ENCODE peak calls at places on chromosomes 12 and 14, in five cellular contexts. Z, Y, C, O and Q are unnamed samples.

GRCh38 chr12:27351476-27351875 is 18.8 kb downstream of the BMAL2 start:
- DNase-seq in Z (no peak), Y (no peak), C (no peak), O (no peak), Q (no peak)

GRCh38 chr14:105267820-105268548 is 19.7 kb downstream of the BTBD6 start:
- DNase-seq in Z (no peak), Y (no peak), C (peak), O (no peak), Q (no peak)

GRCh38 chr12:24997496-24997895 is 48.6 kb upstream of the BCAT1 start:
- DNase-seq in Z (no peak), Y (peak), C (no peak), O (no peak), Q (no peak)

GRCh38 chr12:127273621-127274020 is 993.3 kb upstream of the TMEM132C start:
- DNase-seq in Z (no peak), Y (peak), C (no peak), O (no peak), Q (no peak)

GRCh38 chr14:101561145-101561896 is at the start of gene DIO3:
- DNase-seq in Z (peak), Y (peak), C (no peak), O (no peak), Q (peak)

GRCh38 chr12:25518512-25518911 is 34.6 kb downstream of the LMNTD1 start:
- DNase-seq in Z (no peak), Y (peak), C (no peak), O (no peak), Q (no peak)

GRCh38 chr12:131786331-131786730 is 41.9 kb upstream of the MMP17 start:
- DNase-seq in Z (no peak), Y (no peak), C (no peak), O (no peak), Q (no peak)

GRCh38 chr14:41873379-41874034 is 266.8 kb downstream of the LRFN5 start:
- DNase-seq in Z (no peak), Y (peak), C (no peak), O (peak), Q (peak)

GRCh38 chr12:55842681-55843429 is at the start of gene MMP19:
- DNase-seq in Z (no peak), Y (peak), C (no peak), O (peak), Q (peak)

GRCh38 chr12:110829308-110829707 is 17.5 kb upstream of the CCDC63 start:
- DNase-seq in Z (no peak), Y (no peak), C (no peak), O (no peak), Q (no peak)

GRCh38 chr12:74382994-74383393 is 154.6 kb upstream of the ATXN7L3B start:
- DNase-seq in Z (no peak), Y (no peak), C (no peak), O (peak), Q (no peak)

GRCh38 chr14:58191763-58192596 is 8.0 kb upstream of the ACTR10 start:
- DNase-seq in Z (no peak), Y (no peak), C (no peak), O (no peak), Q (no peak)

GRCh38 chr12:106522708-106523107 is 60.1 kb upstream of the RFX4 start:
- DNase-seq in Z (no peak), Y (no peak), C (no peak), O (no peak), Q (no peak)

GRCh38 chr14:92930737-92931602 is 8.0 kb downstream of the CHGA start:
- DNase-seq in Z (no peak), Y (peak), C (no peak), O (no peak), Q (no peak)

GRCh38 chr12:113247123-113248045 is 26.1 kb downstream of the TPCN1 start:
- DNase-seq in Z (no peak), Y (peak), C (no peak), O (peak), Q (peak)

GRCh38 chr14:102655154-102655553 is 62.7 kb downstream of the RCOR1 start:
- DNase-seq in Z (no peak), Y (peak), C (no peak), O (peak), Q (peak)

GRCh38 chr14:95039259-95039992 is 117.9 kb downstream of the DICER1 start:
- DNase-seq in Z (no peak), Y (no peak), C (no peak), O (no peak), Q (no peak)

GRCh38 chr12:114018669-114019068 is 52.5 kb upstream of the RBM19 start:
- DNase-seq in Z (no peak), Y (peak), C (no peak), O (no peak), Q (no peak)

GRCh38 chr14:72731252-72732020 is 162.5 kb downstream of the DPF3 start:
- DNase-seq in Z (no peak), Y (no peak), C (no peak), O (no peak), Q (no peak)

GRCh38 chr12:88420460-88420859 is 159.8 kb downstream of the KITLG start:
- DNase-seq in Z (no peak), Y (peak), C (no peak), O (peak), Q (peak)

GRCh38 chr14:74161526-74162158 is 76.9 kb downstream of the LIN52 start:
- DNase-seq in Z (no peak), Y (no peak), C (no peak), O (no peak), Q (no peak)

GRCh38 chr12:49888461-49889151 is 15.1 kb downstream of the FAIM2 start:
- DNase-seq in Z (no peak), Y (no peak), C (no peak), O (no peak), Q (no peak)

DNA sequence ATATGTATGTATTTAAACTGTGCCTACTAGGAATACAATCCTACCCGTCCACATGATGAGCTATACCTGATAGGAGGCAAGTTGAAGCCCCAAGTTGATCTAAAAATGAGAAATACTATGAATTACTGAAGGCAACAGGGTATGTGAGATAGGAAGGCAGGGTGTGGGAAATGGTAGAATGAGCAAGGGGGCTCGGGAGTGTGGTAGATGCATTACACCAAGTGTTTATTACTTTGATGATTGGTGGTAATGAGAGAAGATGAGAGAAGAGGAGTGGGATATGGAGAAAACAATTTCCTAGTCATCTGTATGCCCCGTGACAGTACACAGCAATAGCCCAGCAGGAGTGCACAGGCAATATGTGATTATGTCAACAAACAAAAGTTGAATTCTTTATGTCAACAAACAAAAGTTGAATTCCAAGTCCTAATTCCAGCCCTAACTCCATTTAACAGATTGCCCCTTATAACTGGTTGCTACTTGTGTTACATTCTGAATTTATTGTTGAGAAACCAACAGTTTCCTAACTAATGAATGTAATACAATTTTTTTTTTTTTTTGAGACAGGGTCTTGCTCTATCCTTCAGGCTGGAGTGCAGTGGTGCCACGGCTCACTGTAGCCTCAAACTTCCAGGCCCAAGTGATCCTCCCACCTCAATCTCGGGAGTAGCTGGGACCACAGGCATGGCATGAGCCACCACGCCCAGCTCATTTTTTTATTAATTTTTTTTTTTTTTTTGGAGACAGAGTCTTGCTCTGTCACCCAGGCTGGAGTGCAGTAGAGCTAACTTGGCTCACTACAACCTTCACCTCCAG is 2.5 kb downstream of the LPCAT3 start:
- DNase-seq in Z (no peak), Y (no peak), C (no peak), O (no peak), Q (no peak)
- H3K4me3 ChIP-seq in Z (no peak), Y (no peak), C (no peak), O (no peak), Q (no peak)

DNA sequence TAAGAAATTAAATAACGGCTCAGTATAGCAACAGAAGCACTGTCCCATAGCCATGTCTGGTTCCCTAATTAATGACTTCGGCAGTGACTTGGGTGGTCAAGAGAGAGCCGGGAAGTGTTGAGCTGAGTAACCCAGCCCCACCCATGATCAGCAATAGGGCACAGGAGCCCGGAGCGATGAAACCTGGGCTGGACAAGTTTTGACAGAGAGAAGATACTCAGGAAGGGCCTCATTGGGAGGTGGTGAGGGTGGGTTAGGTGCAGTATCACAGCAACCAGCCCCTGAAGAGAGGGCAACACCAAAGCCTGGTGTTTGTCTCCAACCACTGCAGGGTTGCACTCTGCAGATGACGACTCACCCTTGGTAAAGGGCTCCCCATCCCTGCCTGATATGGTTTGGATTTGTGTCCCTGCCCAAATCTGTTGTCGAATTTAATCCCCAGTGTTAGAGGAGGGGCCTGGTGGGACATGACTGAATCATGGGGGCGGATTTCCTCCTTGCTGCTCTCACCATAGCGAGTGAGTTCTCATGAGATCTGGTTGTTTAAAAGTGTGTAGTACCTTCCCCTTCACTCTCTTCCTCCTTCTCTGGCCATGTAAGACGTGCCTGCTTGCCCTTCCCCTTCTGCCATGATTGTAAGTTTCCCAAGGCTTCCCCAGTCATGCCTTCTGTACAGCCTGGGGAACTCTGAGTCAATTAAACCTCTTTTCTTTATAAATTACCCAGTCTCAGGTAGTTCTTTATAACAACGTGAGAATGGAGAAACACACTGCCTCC is 124.9 kb upstream of the MED13L start:
- DNase-seq in Z (no peak), Y (no peak), C (no peak), O (no peak), Q (no peak)
- H3K4me3 ChIP-seq in Z (no peak), Y (no peak), C (no peak), O (no peak), Q (no peak)

GRCh38 chr14:91323671-91324605 is 79.4 kb upstream of the GPR68 start:
- DNase-seq in Z (peak), Y (peak), C (peak), O (peak), Q (peak)
- H3K4me3 ChIP-seq in Z (no peak), Y (peak), C (peak), O (peak), Q (peak)

GRCh38 chr12:14767617-14768016 is 35.7 kb downstream of the WBP11 start:
- DNase-seq in Z (no peak), Y (no peak), C (no peak), O (no peak), Q (no peak)
- H3K4me3 ChIP-seq in Z (no peak), Y (no peak), C (no peak), O (no peak), Q (no peak)

DNA sequence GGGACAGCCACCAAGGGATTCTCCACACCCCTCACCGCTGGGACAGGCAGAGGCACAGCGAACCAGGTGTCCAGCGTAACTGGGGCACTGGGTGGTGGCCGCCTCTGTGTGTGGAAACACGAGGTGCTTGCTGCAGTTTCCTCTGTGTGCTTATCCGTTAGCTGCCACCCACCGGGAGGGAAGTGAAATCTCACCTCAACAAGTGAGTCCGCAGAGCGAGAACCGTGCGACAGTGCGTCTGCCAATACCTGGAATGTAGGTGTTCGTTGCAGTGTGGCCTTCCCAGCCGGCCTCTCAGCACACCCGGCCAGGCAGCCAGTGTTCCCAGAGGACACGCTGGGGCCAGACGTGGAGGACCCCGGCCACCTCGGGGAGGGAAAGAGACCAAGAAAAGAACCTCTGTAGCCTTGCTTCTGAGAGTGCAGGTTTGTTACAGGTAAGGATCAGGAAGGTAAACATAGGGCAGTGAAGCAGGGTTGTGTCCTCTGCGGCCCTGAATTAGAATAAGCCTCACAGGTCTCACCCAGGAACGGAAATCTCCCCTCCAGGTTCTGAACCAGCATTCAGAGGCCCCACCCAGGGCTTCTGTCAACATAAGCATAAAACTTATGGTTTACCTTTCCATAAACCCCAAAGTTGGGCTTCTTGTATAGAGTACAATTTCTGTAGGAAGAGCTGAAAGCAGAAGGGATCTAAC is 1.5 kb downstream of the BCL2L14 start:
- DNase-seq in Z (no peak), Y (no peak), C (no peak), O (no peak), Q (no peak)
- H3K4me3 ChIP-seq in Z (no peak), Y (no peak), C (no peak), O (no peak), Q (no peak)

DNA sequence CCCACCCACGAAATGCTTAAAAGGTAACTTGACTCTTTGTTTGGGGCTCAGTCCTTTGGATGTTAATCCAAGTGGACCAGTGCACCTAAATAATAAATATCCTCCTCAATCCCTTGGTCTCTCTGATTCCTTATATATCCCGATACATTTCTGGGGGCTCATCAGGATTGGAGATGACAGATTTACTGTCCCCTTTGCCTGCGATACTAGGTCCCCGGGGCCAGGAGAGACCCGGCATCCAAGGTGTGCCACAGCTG is 26.2 kb downstream of the KLRK1 start:
- DNase-seq in Z (no peak), Y (no peak), C (no peak), O (no peak), Q (no peak)
- H3K4me3 ChIP-seq in Z (no peak), Y (peak), C (peak), O (peak), Q (no peak)

GRCh38 chr12:563899-564298 is 99.3 kb downstream of the NINJ2 start:
- DNase-seq in Z (no peak), Y (no peak), C (no peak), O (no peak), Q (no peak)
- H3K4me3 ChIP-seq in Z (no peak), Y (no peak), C (no peak), O (no peak), Q (no peak)

GRCh38 chr12:65501935-65502334 is 223.5 kb downstream of the MSRB3 start:
- DNase-seq in Z (no peak), Y (no peak), C (no peak), O (no peak), Q (no peak)

GRCh38 chr12:65501093-65501621 is 222.7 kb downstream of the MSRB3 start:
- DNase-seq in Z (no peak), Y (peak), C (peak), O (peak), Q (no peak)

GRCh38 chr12:65497645-65498044 is 219.2 kb downstream of the MSRB3 start:
- DNase-seq in Z (no peak), Y (peak), C (no peak), O (peak), Q (no peak)

GRCh38 chr12:65499167-65499566 is 220.7 kb downstream of the MSRB3 start:
- DNase-seq in Z (no peak), Y (no peak), C (no peak), O (no peak), Q (no peak)

GRCh38 chr12:65500121-65500846 is 221.8 kb downstream of the MSRB3 start:
- DNase-seq in Z (no peak), Y (peak), C (no peak), O (peak), Q (peak)
- H3K4me3 ChIP-seq in Z (no peak), Y (no peak), C (no peak), O (no peak), Q (no peak)